ENCODE peak calls at places on chromosomes 3 and 15, in five cellular contexts. J, Q, L, A and Z are unnamed samples.

GRCh38 chr3:178767558-178767957 is 231.3 kb downstream of the KCNMB2 start:
- DNase-seq in J (no peak), Q (no peak), L (no peak), A (no peak), Z (no peak)

GRCh38 chr15:56804279-56804678 is 71.0 kb upstream of the ZNF280D start:
- DNase-seq in J (no peak), Q (no peak), L (no peak), A (no peak), Z (no peak)

GRCh38 chr3:124620600-124621063 is 109.6 kb upstream of the UMPS start:
- DNase-seq in J (no peak), Q (no peak), L (no peak), A (no peak), Z (no peak)

GRCh38 chr3:127688416-127689265 is 15.9 kb downstream of the ABTB1 start:
- DNase-seq in J (no peak), Q (no peak), L (no peak), A (no peak), Z (no peak)

GRCh38 chr15:48433226-48433886 is 102.1 kb downstream of the DUT start:
- DNase-seq in J (no peak), Q (no peak), L (no peak), A (no peak), Z (no peak)

GRCh38 chr3:126852536-126852935 is 130.4 kb upstream of the PLXNA1 start:
- DNase-seq in J (no peak), Q (no peak), L (no peak), A (no peak), Z (no peak)

GRCh38 chr3:10703875-10704274 is 112.2 kb upstream of the SLC6A11 start:
- DNase-seq in J (no peak), Q (no peak), L (no peak), A (no peak), Z (no peak)

GRCh38 chr3:142987080-142987700 is 14.2 kb upstream of the U2SURP start:
- DNase-seq in J (no peak), Q (no peak), L (no peak), A (no peak), Z (no peak)

GRCh38 chr3:141240290-141241247 is 8.9 kb downstream of the PXYLP1 start:
- DNase-seq in J (no peak), Q (no peak), L (no peak), A (no peak), Z (no peak)

GRCh38 chr3:126573492-126574117 is 14.9 kb upstream of the C3orf22 start:
- DNase-seq in J (no peak), Q (no peak), L (no peak), A (no peak), Z (no peak)

GRCh38 chr3:134054231-134054630 is 24.5 kb upstream of the SLCO2A1 start:
- DNase-seq in J (no peak), Q (no peak), L (no peak), A (no peak), Z (no peak)

GRCh38 chr3:153052096-153052460 is 109.9 kb upstream of the RAP2B start:
- DNase-seq in J (peak; percentile 77), Q (no peak), L (no peak), A (peak; percentile 50), Z (no peak)

GRCh38 chr15:49223536-49224274 is 53.7 kb downstream of the GALK2 start:
- DNase-seq in J (no peak), Q (no peak), L (no peak), A (no peak), Z (no peak)

GRCh38 chr3:100089802-100090668 is 24.3 kb downstream of the FILIP1L start:
- DNase-seq in J (peak; percentile 39), Q (no peak), L (no peak), A (peak; percentile 74), Z (no peak)

GRCh38 chr3:126753191-126754160 is 49.4 kb downstream of the CHCHD6 start:
- DNase-seq in J (peak; percentile 46), Q (no peak), L (no peak), A (no peak), Z (no peak)

GRCh38 chr3:112770026-112770626 is 76.5 kb downstream of the CD200R1L start:
- DNase-seq in J (no peak), Q (no peak), L (no peak), A (peak; percentile 54), Z (no peak)

GRCh38 chr15:66850078-66850991 is 148.3 kb downstream of the SMAD6 start:
- DNase-seq in J (no peak), Q (no peak), L (no peak), A (no peak), Z (no peak)

GRCh38 chr15:91128028-91128427 is 28.0 kb downstream of the SV2B start:
- DNase-seq in J (no peak), Q (no peak), L (no peak), A (no peak), Z (no peak)

GRCh38 chr3:15576475-15576874 is 24.9 kb downstream of the HACL1 start:
- DNase-seq in J (no peak), Q (no peak), L (no peak), A (no peak), Z (no peak)

GRCh38 chr3:36991923-36992805 is 767 bp downstream of the EPM2AIP1 start:
- DNase-seq in J (peak; percentile 36), Q (no peak), L (no peak), A (peak; percentile 30), Z (no peak)

GRCh38 chr3:103873897-103874545 is 1439.2 kb downstream of the ZPLD1 start:
- DNase-seq in J (no peak), Q (no peak), L (no peak), A (no peak), Z (no peak)

GRCh38 chr3:140563206-140563605 is 114.7 kb upstream of the TRIM42 start:
- DNase-seq in J (no peak), Q (no peak), L (no peak), A (no peak), Z (no peak)

GRCh38 chr3:97235179-97235578 is 420.8 kb downstream of the EPHA6 start:
- DNase-seq in J (no peak), Q (no peak), L (no peak), A (no peak), Z (no peak)

GRCh38 chr3:172707967-172708366 is 2.9 kb downstream of the NCEH1 start:
- DNase-seq in J (peak; percentile 18), Q (no peak), L (no peak), A (no peak), Z (no peak)

GRCh38 chr3:190340071-190340470 is 17.8 kb upstream of the CLDN1 start:
- DNase-seq in J (no peak), Q (no peak), L (no peak), A (no peak), Z (no peak)

GRCh38 chr3:179713643-179714090 is 60.8 kb downstream of the USP13 start:
- DNase-seq in J (peak; percentile 62), Q (no peak), L (no peak), A (no peak), Z (no peak)

GRCh38 chr3:24829011-24829581 is 334.4 kb upstream of the THRB start:
- DNase-seq in J (peak; percentile 52), Q (peak; percentile 53), L (no peak), A (no peak), Z (no peak)

GRCh38 chr3:176978441-176978840 is 218.8 kb downstream of the TBL1XR1 start:
- DNase-seq in J (no peak), Q (no peak), L (no peak), A (no peak), Z (no peak)

GRCh38 chr15:76286231-76286879 is 24.9 kb downstream of the ETFA start:
- DNase-seq in J (peak; percentile 14), Q (no peak), L (no peak), A (no peak), Z (no peak)